ENCODE peak calls at places on chromosomes 6 and 20, in five cellular contexts. C, F, P, T and D are unnamed samples.

GRCh38 chr6:26216015-26216885 is 129.0 kb downstream of the HFE start:
- DNase-seq in T (peak), C (peak), F (no peak), P (peak), D (peak)

GRCh38 chr6:137389150-137389664 is 105.0 kb downstream of the OLIG3 start:
- DNase-seq in C (peak), T (peak), P (peak), F (no peak), D (no peak)

GRCh38 chr6:23446394-23447001 is 679.5 kb upstream of the NRSN1 start:
- DNase-seq in P (no peak), F (no peak), T (no peak), C (peak), D (peak)

GRCh38 chr6:39897699-39898098 is 36.6 kb downstream of the MOCS1 start:
- DNase-seq in F (no peak), T (peak), P (no peak), C (no peak), D (no peak)

GRCh38 chr6:36739947-36740817 is 42.6 kb downstream of the RAB44 start:
- DNase-seq in C (no peak), T (no peak), P (no peak), F (no peak), D (no peak)

GRCh38 chr6:7035837-7036249 is 71.9 kb upstream of the RREB1 start:
- DNase-seq in P (no peak), T (no peak), C (no peak), F (no peak), D (no peak)

GRCh38 chr20:44805335-44805734 is 5.0 kb downstream of the RIMS4 start:
- DNase-seq in C (no peak), P (no peak), T (no peak), F (no peak), D (no peak)

GRCh38 chr20:35953411-35954199 is 697 bp downstream of the SCAND1 start:
- DNase-seq in T (peak), F (peak), P (peak), C (peak), D (peak)

DNA sequence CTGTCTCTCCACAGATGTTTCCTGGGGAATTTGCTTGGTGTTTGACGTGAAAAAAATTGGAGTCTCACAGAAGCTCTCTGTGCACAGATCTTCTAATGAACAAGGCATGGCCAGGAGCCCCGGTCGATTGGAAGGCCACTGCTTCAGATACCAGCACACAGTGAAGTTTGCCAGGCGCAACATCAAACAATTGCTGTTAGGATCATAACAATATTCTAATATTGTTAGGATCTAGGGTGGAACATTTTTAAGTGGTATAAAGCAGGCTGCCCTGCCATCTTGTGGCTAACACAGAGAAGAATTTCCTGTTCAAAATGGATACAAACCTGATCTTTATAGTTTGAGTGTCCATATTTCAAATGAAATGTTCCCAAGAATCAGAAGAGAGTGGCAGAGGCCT is 64.1 kb downstream of the C6orf118 start:
- DNase-seq in P (no peak), C (peak), F (no peak), T (no peak), D (peak)
- TF ChIP-seq CTCF in P (peak), C (peak), F (no peak), T (no peak), D (peak)

DNA sequence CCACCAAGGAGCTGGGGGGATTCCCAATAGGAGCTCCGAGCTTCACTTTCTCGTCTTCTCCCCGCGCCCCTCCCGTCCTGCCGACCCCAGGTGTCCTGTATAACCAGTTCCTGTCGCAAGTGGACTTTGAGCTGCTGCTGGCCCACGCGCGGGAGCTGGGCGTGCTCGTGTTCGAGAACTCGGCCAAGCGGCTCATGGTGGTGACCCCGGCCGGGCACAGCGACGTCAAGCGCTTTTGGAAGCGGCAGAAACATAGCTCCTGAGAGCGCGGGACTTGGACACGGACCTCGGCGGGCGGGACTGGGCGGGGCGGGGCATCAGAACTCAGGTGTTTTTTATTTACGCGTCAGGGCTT is 340 bp upstream of the VARS2 start:
- DNase-seq in C (no peak), F (no peak), T (no peak), P (no peak), D (no peak)
- TF ChIP-seq CTCF in C (no peak), F (no peak), T (no peak), P (no peak), D (no peak)

GRCh38 chr20:4782373-4782772 is 60.7 kb downstream of the PRND start:
- DNase-seq in C (no peak), F (no peak), P (no peak), T (no peak), D (no peak)
- TF ChIP-seq CTCF in C (no peak), F (no peak), P (no peak), T (no peak), D (no peak)

GRCh38 chr6:28767691-28768090 is 156.1 kb downstream of the TRIM27 start:
- DNase-seq in C (no peak), T (no peak), P (no peak), F (no peak), D (no peak)

GRCh38 chr6:28768187-28768913 is 155.4 kb downstream of the TRIM27 start:
- DNase-seq in F (no peak), C (no peak), T (no peak), P (no peak), D (no peak)

GRCh38 chr6:28771401-28772267 is 152.2 kb downstream of the TRIM27 start:
- DNase-seq in F (no peak), C (no peak), T (no peak), P (no peak), D (peak)

GRCh38 chr6:28770732-28771131 is 153.1 kb downstream of the TRIM27 start:
- DNase-seq in F (no peak), P (no peak), T (no peak), C (no peak), D (no peak)

DNA sequence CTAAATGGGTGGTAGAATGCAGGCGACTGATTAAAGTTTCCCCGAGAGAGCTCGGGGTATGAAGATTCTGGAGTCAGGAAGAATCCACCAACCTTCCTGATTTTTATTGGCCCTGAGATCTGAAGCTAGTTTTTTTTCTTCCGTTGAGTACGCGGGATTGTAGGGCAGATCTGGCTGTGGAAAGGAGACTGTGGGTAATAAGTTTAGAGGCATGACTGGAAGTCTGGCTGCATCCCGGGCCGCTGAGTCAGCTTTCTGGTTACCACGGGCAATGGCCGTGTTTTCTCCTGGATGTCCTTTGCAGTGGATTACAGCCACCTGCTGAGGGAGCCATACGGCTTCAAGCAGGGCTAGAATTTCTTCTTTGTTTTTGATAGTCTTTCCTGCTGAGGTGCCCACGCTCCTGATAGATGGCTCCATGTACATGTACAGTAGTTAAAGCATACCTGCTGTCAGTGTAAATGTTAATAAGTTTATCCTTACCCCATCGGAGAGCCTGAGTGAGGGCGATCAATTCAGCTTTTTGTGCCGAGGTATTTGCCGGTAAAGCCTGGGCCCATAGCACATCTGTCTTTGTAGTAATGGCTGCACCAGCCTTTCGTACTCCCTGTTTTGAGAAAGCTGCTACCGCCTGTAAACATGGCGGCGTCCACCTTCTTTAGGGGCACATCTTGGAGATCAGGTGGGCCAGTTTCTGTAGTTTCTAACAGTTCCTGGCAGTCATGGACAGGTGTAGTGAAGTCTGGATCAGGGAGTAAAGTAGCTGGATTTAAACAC is 154.0 kb downstream of the TRIM27 start:
- DNase-seq in P (no peak), F (no peak), C (peak), T (no peak), D (peak)
- TF ChIP-seq CTCF in P (no peak), F (no peak), C (no peak), T (no peak), D (peak)

GRCh38 chr6:113082691-113083090 is 735.6 kb downstream of the RFPL4B start:
- DNase-seq in T (no peak), P (no peak), C (no peak), F (no peak), D (no peak)
- TF ChIP-seq CTCF in T (no peak), P (no peak), C (no peak), F (no peak), D (no peak)

GRCh38 chr6:154876776-154877175 is 118.3 kb upstream of the TIAM2 start:
- DNase-seq in C (no peak), F (no peak), T (no peak), P (no peak), D (no peak)
- TF ChIP-seq CTCF in C (no peak), F (no peak), T (no peak), P (no peak), D (no peak)

DNA sequence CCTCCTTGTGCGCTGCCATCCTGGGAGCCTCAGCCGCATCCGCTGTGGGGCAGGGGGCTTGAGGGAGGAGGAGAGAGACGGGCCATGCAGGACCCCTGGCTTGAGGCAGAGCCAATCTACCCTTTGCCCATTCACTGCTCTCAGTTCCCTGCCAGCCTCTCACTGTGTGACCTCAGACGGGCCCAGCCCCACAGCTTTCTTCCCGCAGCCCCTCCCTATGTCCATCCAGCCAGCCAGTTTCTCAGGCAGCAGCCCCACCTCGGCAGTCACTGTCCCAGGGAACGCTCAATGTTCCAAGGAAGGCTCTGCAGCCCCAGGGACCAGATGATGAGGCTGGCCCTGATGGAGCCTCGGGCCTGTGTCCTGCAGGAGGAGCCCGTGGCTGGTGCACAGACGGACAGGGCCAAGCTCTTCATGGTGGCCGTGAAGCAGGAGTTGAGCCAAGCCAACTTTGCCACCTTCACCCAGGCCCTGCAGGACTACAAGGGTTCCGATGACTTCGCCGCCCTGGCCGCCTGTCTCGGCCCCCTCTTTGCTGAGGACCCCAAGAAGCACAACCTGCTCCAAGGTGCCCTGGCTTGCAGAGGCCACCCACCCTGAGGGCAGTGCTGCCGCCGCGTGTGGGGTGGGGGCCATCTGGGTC is 3.9 kb upstream of the TNFRSF6B start:
- DNase-seq in P (no peak), F (peak), T (peak), C (no peak), D (peak)
- TF ChIP-seq CTCF in P (no peak), F (no peak), T (no peak), C (no peak), D (no peak)

GRCh38 chr6:33670086-33670660 is 41.3 kb downstream of the UQCC2 start:
- DNase-seq in F (no peak), P (no peak), T (no peak), C (no peak), D (no peak)

GRCh38 chr6:33673847-33674246 is 37.7 kb downstream of the UQCC2 start:
- DNase-seq in C (no peak), P (no peak), T (no peak), F (no peak), D (no peak)

GRCh38 chr6:33671381-33672072 is 40.0 kb downstream of the UQCC2 start:
- DNase-seq in T (no peak), P (no peak), F (no peak), C (no peak), D (no peak)

GRCh38 chr6:33670971-33671370 is 40.5 kb downstream of the UQCC2 start:
- DNase-seq in C (peak), T (no peak), F (no peak), P (no peak), D (no peak)

GRCh38 chr6:33672808-33673207 is 38.7 kb downstream of the UQCC2 start:
- DNase-seq in F (peak), T (peak), P (no peak), C (peak), D (peak)
- TF ChIP-seq CTCF in F (peak), T (no peak), P (peak), C (peak), D (peak)

GRCh38 chr20:50112512-50113419 is at the start of gene UBE2V1:
- DNase-seq in P (peak), F (peak), T (peak), C (peak), D (peak)
- TF ChIP-seq CTCF in P (peak), F (peak), T (peak), C (peak), D (no peak)